ENCODE peak calls at places on chromosomes 11 and 22, in seven cellular contexts. S is foreskin fibroblast, Q is choroid plexus epithelial cell, J is Peyer's patch, V is AG09319, W is kidney epithelial cell, K is sigmoid colon. E is an unnamed sample.

GRCh38 chr11:121636341-121637176 is 183.8 kb upstream of the SORL1-AS1 start:
- DNase-seq in S (no peak), J (no peak), V (no peak), K (no peak), Q (no peak), W (no peak), E (no peak)

GRCh38 chr11:12205330-12205729 is 94.9 kb downstream of the MICAL2 start:
- DNase-seq in V (no peak), J (no peak), Q (no peak), S (peak), K (no peak), W (no peak), E (no peak)

GRCh38 chr22:49628351-49629023 is 199.2 kb downstream of the BRD1 start:
- DNase-seq in S (no peak), V (no peak), J (no peak), W (no peak), K (peak), Q (no peak), E (no peak)

GRCh38 chr11:64643258-64643881 is 52.4 kb downstream of the SLC22A12 start:
- DNase-seq in K (peak), W (no peak), V (no peak), S (no peak), J (no peak), Q (no peak), E (no peak)

GRCh38 chr11:9789919-9790318 is 126.0 kb downstream of the SWAP70 start:
- DNase-seq in J (no peak), K (no peak), W (no peak), S (no peak), Q (no peak), V (no peak), E (no peak)

GRCh38 chr11:85664561-85665481 is at the start of gene CREBZF:
- DNase-seq in Q (peak), K (peak), V (peak), W (peak), J (peak), S (peak), E (peak)

GRCh38 chr11:15641191-15641810 is 526.6 kb downstream of the INSC start:
- DNase-seq in W (no peak), J (no peak), K (no peak), Q (no peak), S (no peak), V (no peak), E (no peak)

GRCh38 chr11:45097721-45098493 is 48.5 kb upstream of the PRDM11 start:
- DNase-seq in W (no peak), K (no peak), S (peak), J (peak), Q (peak), V (no peak), E (no peak)

GRCh38 chr11:104078250-104078649 is 41.8 kb downstream of the DDI1 start:
- DNase-seq in W (no peak), K (no peak), Q (no peak), J (no peak), S (no peak), V (no peak), E (no peak)

GRCh38 chr11:10515418-10515817 is 25.6 kb downstream of the RNF141 start:
- DNase-seq in W (no peak), Q (no peak), J (no peak), V (no peak), K (no peak), S (no peak), E (no peak)

GRCh38 chr11:72825661-72826060 is 11.4 kb downstream of the ATG16L2 start:
- DNase-seq in V (no peak), S (no peak), J (peak), Q (no peak), K (peak), W (no peak), E (no peak)

GRCh38 chr22:28938286-28938833 is 55.0 kb downstream of the ZNRF3 start:
- DNase-seq in K (no peak), V (no peak), S (no peak), J (no peak), W (no peak), Q (no peak), E (no peak)

GRCh38 chr11:108620958-108621772 is 27.6 kb upstream of the EXPH5 start:
- DNase-seq in Q (peak), K (no peak), S (no peak), J (no peak), V (no peak), W (no peak), E (no peak)

GRCh38 chr11:63866211-63866610 is 27.3 kb downstream of the MARK2 start:
- DNase-seq in S (peak), V (no peak), Q (peak), J (peak), K (peak), W (no peak), E (no peak)

GRCh38 chr11:33552756-33553155 is 147.9 kb downstream of the C11orf91 start:
- DNase-seq in J (no peak), Q (no peak), S (no peak), V (no peak), W (no peak), K (no peak), E (no peak)

GRCh38 chr11:120555433-120555773 is 43.9 kb downstream of the GRIK4 start:
- DNase-seq in Q (no peak), W (no peak), J (no peak), V (no peak), K (no peak), S (no peak), E (no peak)

GRCh38 chr22:47043835-47044721 is 281.6 kb downstream of the TBC1D22A start:
- DNase-seq in V (no peak), Q (peak), J (peak), K (peak), S (peak), W (peak), E (peak)

GRCh38 chr11:16070573-16070972 is 285.8 kb downstream of the SOX6 start:
- DNase-seq in K (no peak), J (no peak), V (no peak), Q (no peak), W (no peak), S (no peak), E (no peak)

GRCh38 chr11:92376146-92376599 is 151.6 kb downstream of the FAT3 start:
- DNase-seq in J (no peak), S (peak), K (no peak), V (no peak), W (peak), Q (peak), E (no peak)

GRCh38 chr11:67253872-67254624 is 12.2 kb upstream of the GRK2 start:
- DNase-seq in K (peak), S (no peak), J (no peak), W (no peak), V (no peak), Q (no peak), E (no peak)

GRCh38 chr11:83070878-83071640 is 638 bp downstream of the RAB30 start:
- DNase-seq in Q (peak), V (no peak), K (peak), W (no peak), S (peak), J (peak), E (no peak)

GRCh38 chr11:80167766-80168165 is 726.9 kb upstream of the TENM4 start:
- DNase-seq in V (no peak), Q (no peak), S (no peak), W (no peak), K (no peak), J (no peak), E (no peak)

GRCh38 chr22:37518509-37519267 is 527 bp downstream of the CARD10 start:
- DNase-seq in Q (no peak), J (peak), K (no peak), W (no peak), V (no peak), S (peak), E (no peak)

GRCh38 chr11:112004389-112004788 is 20.8 kb upstream of the DLAT start:
- DNase-seq in K (no peak), Q (no peak), W (no peak), S (peak), V (no peak), J (peak), E (no peak)
- TF ChIP-seq CTCF in K (no peak), Q (peak), W (peak), S (no peak), V (peak), J (peak), E (peak)

DNA sequence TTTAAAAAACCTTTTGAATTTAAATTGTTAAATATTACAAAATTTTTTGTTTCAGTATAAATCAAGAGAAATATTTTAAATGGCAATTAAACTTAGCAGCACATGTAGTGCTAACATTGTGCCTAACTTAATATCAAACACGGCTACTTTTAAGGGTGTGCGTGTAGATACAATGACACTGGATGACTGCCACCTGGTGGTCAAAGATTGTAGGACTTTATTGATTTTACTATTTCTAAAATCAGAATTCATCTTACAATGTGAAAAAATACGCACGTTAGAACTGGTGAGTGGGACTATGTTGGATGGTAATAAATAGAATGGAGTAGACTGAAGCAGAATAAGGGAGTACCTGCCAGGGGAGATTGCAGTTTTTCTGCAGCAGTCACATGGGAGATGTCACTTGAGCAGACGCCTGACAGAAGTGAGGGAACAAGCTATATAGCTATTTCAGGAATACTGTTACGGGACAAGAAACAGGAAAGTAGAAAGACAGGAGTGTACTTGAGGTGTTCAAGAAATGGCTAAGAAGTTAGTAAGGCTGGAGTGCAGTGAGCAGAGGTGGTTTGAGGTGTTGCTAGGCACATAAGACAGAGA is 52.9 kb downstream of the UVRAG start:
- DNase-seq in Q (peak), K (no peak), J (peak), V (no peak), W (no peak), S (peak), E (no peak)
- TF ChIP-seq CTCF in Q (peak), K (peak), J (peak), V (peak), W (peak), S (peak), E (peak)

DNA sequence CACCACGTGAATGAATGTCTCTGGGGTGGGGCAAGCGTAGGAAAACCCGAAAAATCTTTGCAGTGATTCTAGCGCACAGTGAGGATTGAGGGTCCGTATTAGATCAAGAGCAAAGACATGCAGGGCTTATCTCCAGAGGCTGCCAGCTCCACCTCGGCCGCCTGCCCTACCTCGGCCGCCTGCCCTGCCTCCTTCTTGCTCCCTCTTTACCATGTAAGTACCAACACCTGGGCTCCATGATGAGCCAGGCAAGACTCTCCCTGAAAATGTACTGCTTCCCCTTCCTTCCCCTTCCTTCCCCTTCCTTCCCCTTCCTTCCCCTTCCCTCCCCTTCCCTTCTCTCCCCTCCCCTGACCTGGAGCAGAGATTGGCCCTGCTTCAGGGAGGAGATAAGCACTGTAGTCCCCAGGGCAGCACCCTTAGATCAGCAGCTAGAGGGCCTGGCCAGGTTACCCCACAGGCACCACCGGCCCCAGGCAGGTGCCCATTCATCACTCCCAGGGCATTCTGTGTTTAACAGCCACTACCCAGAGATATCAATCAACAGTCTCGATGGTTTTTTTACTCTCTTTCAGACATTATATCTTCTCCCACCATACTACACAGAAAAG is 25.5 kb upstream of the ADORA2A start:
- DNase-seq in S (no peak), Q (no peak), W (no peak), K (no peak), V (no peak), J (no peak), E (no peak)
- TF ChIP-seq CTCF in S (no peak), Q (no peak), W (no peak), K (no peak), V (no peak), J (no peak), E (no peak)

GRCh38 chr22:45594123-45594941 is 77.3 kb upstream of the ATXN10 start:
- DNase-seq in V (no peak), Q (no peak), S (no peak), W (no peak), K (no peak), J (no peak), E (no peak)
- TF ChIP-seq CTCF in V (no peak), Q (no peak), S (no peak), W (no peak), K (no peak), J (no peak), E (no peak)

E was measured in epithelial cell of proximal tubule.